ENCODE peak calls at places on chromosomes 5 and 9, in seven cellular contexts. W, P, U, I, V, Y and Z are unnamed samples.

GRCh38 chr9:7439355-7439978 is 360.1 kb downstream of the DMAC1 start:
- DNase-seq in W (peak; percentile 10), P (no peak), U (no peak), I (no peak), V (no peak), Y (no peak), Z (no peak)

GRCh38 chr9:20823051-20823450 is 139.0 kb downstream of the FOCAD start:
- DNase-seq in W (no peak), P (no peak), U (no peak), I (no peak), V (no peak), Y (no peak), Z (no peak)

GRCh38 chr5:149605354-149605997 is 24.2 kb downstream of the ARHGEF37 start:
- DNase-seq in W (no peak), P (no peak), U (no peak), I (no peak), V (no peak), Y (no peak), Z (no peak)

GRCh38 chr5:91027316-91027937 is 355.7 kb downstream of the ARRDC3 start:
- DNase-seq in W (no peak), P (no peak), U (no peak), I (no peak), V (no peak), Y (no peak), Z (no peak)

GRCh38 chr5:58185397-58186195 is 274.3 kb downstream of the PLK2 start:
- DNase-seq in W (no peak), P (no peak), U (no peak), I (no peak), V (peak; percentile 23), Y (no peak), Z (no peak)

GRCh38 chr5:180718810-180719453 is 20.9 kb downstream of the OR2Y1 start:
- DNase-seq in W (peak; percentile 4), P (no peak), U (peak; percentile 7), I (no peak), V (peak; percentile 27), Y (no peak), Z (no peak)

GRCh38 chr5:145825751-145826180 is 9.4 kb downstream of the PRELID2 start:
- DNase-seq in W (no peak), P (no peak), U (no peak), I (no peak), V (no peak), Y (no peak), Z (no peak)

GRCh38 chr5:157290156-157290980 is 24.4 kb downstream of the CYFIP2 start:
- DNase-seq in W (no peak), P (no peak), U (no peak), I (no peak), V (peak; percentile 65), Y (no peak), Z (no peak)

GRCh38 chr5:96573513-96573894 is 88.7 kb upstream of the CAST start:
- DNase-seq in W (no peak), P (no peak), U (no peak), I (no peak), V (no peak), Y (no peak), Z (no peak)

GRCh38 chr5:125311743-125312142 is 565.3 kb upstream of the ZNF608 start:
- DNase-seq in W (peak; percentile 59), P (no peak), U (no peak), I (no peak), V (peak; percentile 21), Y (no peak), Z (no peak)

GRCh38 chr9:35712762-35713400 is 19.1 kb downstream of the TLN1 start:
- DNase-seq in W (no peak), P (peak; percentile 55), U (no peak), I (no peak), V (no peak), Y (no peak), Z (no peak)

GRCh38 chr5:149452665-149453617 is 73.8 kb upstream of the IL17B start:
- DNase-seq in W (peak; percentile 78), P (peak; percentile 92), U (peak; percentile 57), I (peak; percentile 69), V (peak; percentile 96), Y (peak; percentile 93), Z (no peak)

GRCh38 chr5:164187780-164188179 is 682.4 kb downstream of the MAT2B start:
- DNase-seq in W (no peak), P (no peak), U (no peak), I (no peak), V (no peak), Y (no peak), Z (no peak)

GRCh38 chr9:127333326-127334064 is 63.5 kb upstream of the SLC2A8 start:
- DNase-seq in W (no peak), P (no peak), U (no peak), I (no peak), V (no peak), Y (no peak), Z (no peak)

GRCh38 chr5:93433422-93433821 is 147.6 kb downstream of the NR2F1-AS1 start:
- DNase-seq in W (peak; percentile 49), P (no peak), U (no peak), I (no peak), V (peak; percentile 82), Y (no peak), Z (no peak)

GRCh38 chr5:16935271-16936149 is 578 bp downstream of the MYO10 start:
- DNase-seq in W (no peak), P (peak; percentile 86), U (peak; percentile 49), I (peak; percentile 62), V (no peak), Y (peak; percentile 72), Z (peak; percentile 24)

GRCh38 chr5:174608631-174609097 is 115.7 kb upstream of the MSX2 start:
- DNase-seq in W (no peak), P (peak; percentile 86), U (peak; percentile 20), I (no peak), V (no peak), Y (peak; percentile 75), Z (no peak)

GRCh38 chr5:154157483-154158378 is 32.8 kb upstream of the GALNT10 start:
- DNase-seq in W (no peak), P (no peak), U (no peak), I (no peak), V (no peak), Y (no peak), Z (no peak)

GRCh38 chr9:12930906-12931305 is 156.1 kb downstream of the LURAP1L start:
- DNase-seq in W (no peak), P (no peak), U (no peak), I (no peak), V (no peak), Y (no peak), Z (no peak)

GRCh38 chr5:115321309-115321708 is 24.9 kb upstream of the CCDC112 start:
- DNase-seq in W (no peak), P (no peak), U (no peak), I (no peak), V (peak; percentile 68), Y (no peak), Z (no peak)

GRCh38 chr5:73917433-73917832 is 291.4 kb downstream of the ARHGEF28 start:
- DNase-seq in W (no peak), P (peak; percentile 77), U (no peak), I (peak; percentile 62), V (no peak), Y (no peak), Z (no peak)

GRCh38 chr5:52893863-52894262 is 95.3 kb upstream of the ITGA2 start:
- DNase-seq in W (no peak), P (no peak), U (no peak), I (no peak), V (no peak), Y (no peak), Z (no peak)

GRCh38 chr5:150301901-150302300 is 804 bp downstream of the ARSI start:
- DNase-seq in W (no peak), P (peak; percentile 66), U (no peak), I (no peak), V (no peak), Y (no peak), Z (no peak)

GRCh38 chr5:116451905-116452450 is 122.6 kb downstream of the SEMA6A start:
- DNase-seq in W (no peak), P (no peak), U (no peak), I (no peak), V (no peak), Y (no peak), Z (no peak)

GRCh38 chr9:121279841-121280388 is 12.0 kb downstream of the GSN start:
- DNase-seq in W (no peak), P (no peak), U (no peak), I (no peak), V (no peak), Y (no peak), Z (no peak)

DNA sequence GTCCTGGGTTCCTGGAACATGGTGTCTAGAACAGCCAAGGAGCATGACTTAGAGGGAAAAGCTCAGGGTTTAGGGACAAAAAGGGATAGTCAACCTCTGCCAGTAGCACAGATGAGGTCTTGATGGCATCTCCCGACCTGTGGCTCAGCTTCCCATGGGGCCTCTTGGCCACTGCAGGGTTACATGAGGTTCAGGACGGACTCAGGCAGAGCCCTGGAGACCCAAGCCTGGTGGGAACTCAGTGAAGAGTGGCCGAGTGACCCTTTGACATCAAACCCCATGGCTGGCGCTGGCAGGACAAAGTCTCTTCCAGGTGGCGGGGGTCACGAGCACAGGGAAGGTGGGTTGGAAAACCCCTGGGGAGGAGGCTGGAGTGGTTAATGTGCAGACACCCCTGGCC is 57.8 kb downstream of the MTRR start:
- DNase-seq in W (no peak), P (no peak), U (no peak), I (no peak), V (no peak), Y (no peak), Z (no peak)
- H3K27ac ChIP-seq in W (peak overlapping the region; percentile 86), P (no peak overlapping the region), U (no peak overlapping the region), I (no peak overlapping the region), V (peak overlapping the region; percentile 92), Y (no peak overlapping the region), Z (no peak overlapping the region)

GRCh38 chr5:112532654-112533314 is 113.7 kb upstream of the EPB41L4A start:
- DNase-seq in W (no peak), P (no peak), U (no peak), I (no peak), V (no peak), Y (no peak), Z (no peak)
- H3K27ac ChIP-seq in W (no peak overlapping the region), P (no peak overlapping the region), U (no peak overlapping the region), I (no peak overlapping the region), V (no peak overlapping the region), Y (no peak overlapping the region), Z (peak overlapping the region; percentile 88)

DNA sequence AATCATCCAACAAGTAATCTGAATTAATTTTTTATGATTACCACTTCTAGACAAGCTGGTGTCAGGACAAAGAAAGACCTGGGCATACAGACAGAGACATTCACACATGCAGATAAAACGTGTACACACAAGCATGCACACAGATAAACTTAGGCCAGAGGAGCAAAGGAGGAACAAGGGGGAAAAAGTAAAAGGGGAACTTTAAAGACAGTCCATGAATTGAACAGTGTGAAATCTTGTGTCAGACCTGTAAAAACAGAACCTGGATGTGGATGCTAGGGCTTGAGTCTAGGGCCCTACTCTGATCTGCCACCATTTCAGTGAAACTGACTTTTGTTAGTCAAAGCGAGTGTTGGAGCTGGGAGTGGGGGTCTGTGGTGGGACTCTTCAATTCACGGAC is 11.2 kb upstream of the ZSWIM6 start:
- DNase-seq in W (no peak), P (no peak), U (no peak), I (no peak), V (no peak), Y (no peak), Z (no peak)
- H3K27ac ChIP-seq in W (no peak overlapping the region), P (no peak overlapping the region), U (peak overlapping the region; percentile 72), I (no peak overlapping the region), V (no peak overlapping the region), Y (no peak overlapping the region), Z (no peak overlapping the region)

DNA sequence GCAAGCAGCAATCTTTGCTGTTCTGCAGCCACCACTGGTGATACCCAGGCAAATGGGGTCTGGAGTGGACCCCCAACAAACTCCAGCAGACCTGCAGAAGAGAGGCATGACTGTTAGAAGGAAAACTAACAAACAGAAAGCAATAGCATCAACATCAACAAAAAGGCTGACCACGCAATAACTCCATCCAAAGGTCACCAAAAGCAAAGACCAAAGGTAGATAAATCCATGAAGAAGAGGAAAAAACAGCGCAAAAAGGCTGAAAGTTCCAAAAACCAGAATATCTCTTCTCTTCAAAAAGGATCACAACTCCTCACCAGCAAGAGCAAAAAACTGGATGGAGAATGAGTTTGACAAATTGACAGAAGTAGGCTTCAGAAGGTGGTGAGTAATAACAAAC is 23.4 kb downstream of the FRMD3 start:
- DNase-seq in W (no peak), P (no peak), U (no peak), I (no peak), V (no peak), Y (no peak), Z (no peak)
- H3K27ac ChIP-seq in W (no peak overlapping the region), P (no peak overlapping the region), U (no peak overlapping the region), I (no peak overlapping the region), V (no peak overlapping the region), Y (no peak overlapping the region), Z (no peak overlapping the region)